ENCODE peak calls at places on chromosomes 13 and 19, in six cellular contexts. S, N, L, P, M and Y are unnamed samples.

GRCh38 chr13:40961826-40962225 is 57.3 kb downstream of the ELF1 start:
- DNase-seq in L (no peak), N (no peak), S (no peak), P (no peak), M (no peak), Y (no peak)

GRCh38 chr13:28582225-28582891 is 76.6 kb upstream of the POMP start:
- DNase-seq in N (no peak), M (no peak), P (peak; percentile 53), L (no peak), S (no peak), Y (peak; percentile 45)

GRCh38 chr13:23025848-23026608 is 154.8 kb upstream of the SGCG start:
- DNase-seq in N (no peak), M (no peak), P (no peak), L (no peak), S (no peak), Y (no peak)

GRCh38 chr13:107234315-107234714 is 666.4 kb upstream of the ARGLU1 start:
- DNase-seq in L (no peak), M (no peak), N (no peak), S (no peak), P (no peak), Y (no peak)

GRCh38 chr13:26255717-26256277 is 1.9 kb downstream of the CDK8 start:
- DNase-seq in S (no peak), N (no peak), M (no peak), L (peak; percentile 22), P (peak; percentile 4), Y (no peak)

GRCh38 chr13:31514932-31515331 is 224.4 kb upstream of the RXFP2 start:
- DNase-seq in N (no peak), L (no peak), M (no peak), P (no peak), S (no peak), Y (no peak)

GRCh38 chr13:23628250-23628649 is 58.0 kb downstream of the TNFRSF19 start:
- DNase-seq in N (no peak), M (no peak), P (no peak), L (no peak), S (no peak), Y (no peak)

GRCh38 chr13:77310161-77310560 is 16.7 kb downstream of the MYCBP2 start:
- DNase-seq in M (no peak), P (no peak), L (no peak), N (no peak), S (no peak), Y (no peak)

GRCh38 chr13:98937911-98938381 is 39.9 kb downstream of the DOCK9 start:
- DNase-seq in S (no peak), P (peak; percentile 12), M (no peak), L (no peak), N (no peak), Y (no peak)

GRCh38 chr13:22175815-22176214 is 504.9 kb downstream of the FGF9 start:
- DNase-seq in S (no peak), L (no peak), M (no peak), P (no peak), N (no peak), Y (no peak)

GRCh38 chr13:85985791-85986190 is 186.6 kb upstream of the SLITRK6 start:
- DNase-seq in S (no peak), N (no peak), P (no peak), L (no peak), M (no peak), Y (no peak)

GRCh38 chr13:19838726-19839342 is 24.6 kb downstream of the ZMYM5 start:
- DNase-seq in P (peak; percentile 82), N (no peak), L (no peak), S (peak; percentile 29), M (no peak), Y (no peak)

GRCh38 chr19:12757544-12758274 is 6.1 kb downstream of the BEST2 start:
- DNase-seq in M (peak; percentile 32), S (no peak), N (peak; percentile 60), L (peak; percentile 35), P (peak; percentile 61), Y (peak; percentile 88)

GRCh38 chr19:35533822-35534521 is 716 bp downstream of the GAPDHS start:
- DNase-seq in N (no peak), L (no peak), M (peak; percentile 27), S (no peak), P (peak; percentile 57), Y (peak; percentile 63)

GRCh38 chr19:14686411-14686810 is 3.4 kb upstream of the ZNF333 start:
- DNase-seq in P (peak; percentile 9), S (no peak), M (no peak), N (no peak), L (peak; percentile 69), Y (no peak)

GRCh38 chr19:54469496-54469934 is 3.6 kb downstream of the CDC42EP5 start:
- DNase-seq in M (no peak), N (peak; percentile 73), S (no peak), P (no peak), L (no peak), Y (no peak)

GRCh38 chr13:99577934-99578917 is 77.0 kb downstream of the TM9SF2 start:
- DNase-seq in S (no peak), N (no peak), P (no peak), M (no peak), L (no peak), Y (no peak)

GRCh38 chr19:20186163-20186562 is 19.1 kb downstream of the ZNF486 start:
- DNase-seq in P (no peak), M (no peak), S (no peak), N (no peak), L (no peak), Y (no peak)

GRCh38 chr19:13150187-13150918 is at the start of the genes IER2 and STX10:
- DNase-seq in M (peak; percentile 91), L (peak; percentile 94), N (peak; percentile 98), P (peak; percentile 94), S (peak; percentile 86), Y (peak; percentile 95)

GRCh38 chr13:97284558-97284957 is 62.4 kb downstream of the MBNL2 start:
- DNase-seq in N (no peak), S (no peak), P (peak; percentile 50), L (no peak), M (no peak), Y (no peak)

GRCh38 chr19:41991025-41991424 is 3.0 kb downstream of the ATP1A3 start:
- DNase-seq in S (no peak), P (no peak), N (peak; percentile 71), M (no peak), L (no peak), Y (no peak)

GRCh38 chr13:51262501-51263211 is 40.5 kb downstream of the FAM124A start:
- DNase-seq in S (no peak), L (peak; percentile 4), N (no peak), P (no peak), M (no peak), Y (no peak)
- TF ChIP-seq CTCF in S (peak; percentile 11), L (peak; percentile 58), N (no peak), P (no peak), M (no peak), Y (peak; percentile 35)

DNA sequence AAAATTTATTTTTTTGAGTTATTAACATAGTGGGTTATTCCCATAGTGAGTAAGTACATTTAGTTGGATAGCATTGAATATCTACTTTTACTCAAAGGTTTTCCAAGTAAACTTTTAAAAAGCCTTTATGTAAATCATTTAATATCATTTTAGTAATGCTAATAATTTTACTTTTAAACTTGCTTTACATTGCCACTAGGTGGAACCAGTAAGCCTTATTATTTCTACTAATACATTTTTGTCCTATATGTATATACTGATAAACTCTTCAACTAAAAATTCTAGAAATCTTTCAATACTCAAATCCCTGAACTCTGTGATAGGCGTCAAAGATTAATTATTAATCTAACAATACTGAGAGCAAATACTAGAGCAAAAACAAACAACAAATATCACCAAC is 1709.2 kb upstream of the PCDH20 start:
- DNase-seq in P (peak; percentile 60), S (no peak), L (peak; percentile 14), N (no peak), M (no peak), Y (no peak)
- TF ChIP-seq CTCF in P (peak; percentile 54), S (peak; percentile 50), L (peak; percentile 80), N (no peak), M (no peak), Y (no peak)

DNA sequence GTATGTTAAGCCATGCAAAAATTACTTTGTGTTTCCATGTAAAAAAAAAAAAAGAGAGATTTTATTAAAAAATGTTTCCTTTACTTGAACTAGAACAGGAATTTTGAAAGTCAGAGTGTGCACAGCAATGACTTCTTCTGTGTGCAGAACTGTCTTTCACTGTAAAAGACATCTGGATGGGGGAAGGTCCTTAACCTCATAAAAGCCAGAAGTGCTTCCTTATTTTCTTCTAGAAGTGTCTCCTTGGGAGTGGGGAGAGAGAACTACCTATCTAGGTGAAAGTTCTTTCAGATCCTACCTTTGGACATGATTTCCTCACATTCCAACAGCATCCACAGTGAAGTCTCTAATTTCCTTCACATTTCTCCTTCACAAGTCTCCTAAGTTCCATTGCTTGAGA is 360.3 kb downstream of the FGF14 start:
- DNase-seq in P (no peak), S (no peak), M (no peak), L (no peak), N (no peak), Y (no peak)
- TF ChIP-seq CTCF in P (no peak), S (no peak), M (no peak), L (no peak), N (no peak), Y (no peak)

GRCh38 chr13:33542309-33543088 is 256.9 kb upstream of the STARD13 start:
- DNase-seq in L (peak; percentile 98), P (peak; percentile 100), S (peak; percentile 99), M (peak; percentile 97), N (peak; percentile 98), Y (peak; percentile 91)
- TF ChIP-seq CTCF in L (peak; percentile 83), P (peak; percentile 99), S (peak; percentile 85), M (peak; percentile 77), N (peak; percentile 75), Y (peak; percentile 92)

GRCh38 chr19:10549733-10550132 is 6.0 kb downstream of the ATG4D start:
- DNase-seq in M (no peak), N (no peak), L (no peak), S (no peak), P (no peak), Y (no peak)
- TF ChIP-seq CTCF in M (no peak), N (no peak), L (no peak), S (no peak), P (no peak), Y (no peak)